ENCODE peak calls at places on chromosomes 1 and 21, in nine cellular contexts. L, K, T, G, N, Z, H, P and X are unnamed samples.

GRCh38 chr1:44830900-44831304 is 12.2 kb downstream of the PTCH2 start:
- DNase-seq in G (peak; percentile 9), T (no peak), N (no peak), H (no peak), K (no peak), L (no peak), Z (no peak), P (no peak), X (no peak)

GRCh38 chr21:37060296-37060695 is 12.6 kb downstream of the PIGP start:
- DNase-seq in G (peak; percentile 57), H (no peak), T (peak; percentile 98), P (no peak), K (peak; percentile 41), L (no peak), Z (peak; percentile 26), N (no peak), X (no peak)

GRCh38 chr1:61132176-61133047 is 50.1 kb downstream of the NFIA start:
- DNase-seq in G (no peak), L (no peak), T (peak; percentile 5), Z (no peak), N (no peak), K (no peak), H (no peak), P (no peak), X (no peak)

GRCh38 chr1:169321539-169321938 is 46.1 kb downstream of the NME7 start:
- DNase-seq in P (no peak), N (no peak), T (peak; percentile 76), Z (no peak), K (no peak), H (no peak), G (no peak), L (no peak), X (no peak)

GRCh38 chr1:237386362-237387143 is 344.6 kb downstream of the RYR2 start:
- DNase-seq in H (no peak), L (no peak), Z (peak; percentile 49), G (no peak), P (no peak), K (no peak), T (peak; percentile 32), N (no peak), X (no peak)

GRCh38 chr21:20016431-20017005 is 981.7 kb upstream of the NCAM2 start:
- DNase-seq in H (no peak), L (no peak), Z (no peak), P (no peak), K (no peak), N (no peak), T (no peak), G (no peak), X (no peak)

GRCh38 chr1:160361199-160361598 is 5.7 kb upstream of the NHLH1 start:
- DNase-seq in Z (no peak), K (no peak), T (no peak), P (no peak), H (no peak), N (no peak), G (no peak), L (no peak), X (no peak)

GRCh38 chr21:43917515-43918384 is 52.7 kb downstream of the AGPAT3 start:
- DNase-seq in K (peak; percentile 37), N (no peak), T (no peak), H (no peak), Z (no peak), L (no peak), P (no peak), G (no peak), X (no peak)

GRCh38 chr1:64343105-64343960 is 126.6 kb upstream of the CACHD1 start:
- DNase-seq in K (no peak), G (no peak), T (peak; percentile 36), N (no peak), P (no peak), H (no peak), L (no peak), Z (no peak), X (no peak)

GRCh38 chr1:226736908-226737818 is 1.9 kb downstream of the ITPKB start:
- DNase-seq in G (peak; percentile 55), Z (peak; percentile 83), L (no peak), T (peak; percentile 23), K (peak; percentile 74), N (peak; percentile 39), H (peak; percentile 58), P (peak; percentile 73), X (peak; percentile 68)

GRCh38 chr1:1069061-1069710 is 4.9 kb downstream of the RNF223 start:
- DNase-seq in L (no peak), H (peak; percentile 82), N (peak; percentile 52), G (peak; percentile 64), P (peak; percentile 90), Z (peak; percentile 85), K (peak; percentile 91), T (peak; percentile 40), X (peak; percentile 18)

GRCh38 chr21:44487831-44488230 is 32.5 kb downstream of the LRRC3 start:
- DNase-seq in L (no peak), N (no peak), Z (peak; percentile 36), K (no peak), H (no peak), P (peak; percentile 27), G (no peak), T (peak; percentile 19), X (no peak)

GRCh38 chr1:147211577-147211976 is 13.6 kb downstream of the FMO5 start:
- DNase-seq in L (no peak), P (no peak), T (no peak), G (no peak), N (no peak), H (no peak), Z (no peak), K (no peak), X (no peak)

GRCh38 chr1:93087532-93087931 is 8.4 kb downstream of the MTF2 start:
- DNase-seq in N (no peak), T (no peak), K (no peak), H (no peak), P (no peak), L (no peak), Z (no peak), G (no peak), X (no peak)

GRCh38 chr1:231923461-231924132 is 297.0 kb downstream of the DISC1 start:
- DNase-seq in L (no peak), Z (no peak), K (no peak), H (no peak), T (peak; percentile 47), P (no peak), N (no peak), G (no peak), X (no peak)

GRCh38 chr1:231926340-231926739 is 299.8 kb downstream of the DISC1 start:
- DNase-seq in H (no peak), K (no peak), N (no peak), L (no peak), G (no peak), T (no peak), P (no peak), Z (no peak), X (no peak)

GRCh38 chr1:231925864-231926263 is 299.3 kb downstream of the DISC1 start:
- DNase-seq in T (no peak), K (no peak), G (no peak), H (no peak), P (no peak), Z (no peak), L (no peak), N (no peak), X (no peak)

GRCh38 chr1:231921951-231922350 is 295.4 kb downstream of the DISC1 start:
- DNase-seq in N (no peak), P (no peak), T (no peak), G (no peak), L (no peak), Z (no peak), K (no peak), H (no peak), X (no peak)

DNA sequence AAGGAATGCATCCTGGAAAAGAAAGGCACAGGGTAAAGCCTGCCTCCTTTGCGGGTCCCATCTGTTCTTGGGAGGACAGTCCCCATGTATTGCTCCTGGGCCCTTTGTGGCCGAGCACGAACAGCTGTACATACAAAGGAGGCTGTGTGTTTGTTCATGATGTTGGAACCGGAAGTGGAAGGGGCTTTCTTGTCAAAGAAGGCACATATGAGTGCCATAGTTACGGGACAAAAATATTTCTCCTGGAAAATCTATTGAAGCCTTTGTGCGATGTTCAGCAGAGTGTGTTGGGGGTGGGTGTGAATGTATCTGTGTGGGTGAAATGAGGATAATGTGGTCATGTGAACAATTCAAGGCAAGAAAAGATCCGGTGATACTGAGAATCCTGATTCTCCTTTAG is 297.6 kb downstream of the DISC1 start:
- DNase-seq in K (no peak), T (no peak), Z (no peak), H (no peak), L (no peak), G (no peak), P (no peak), N (no peak), X (peak; percentile 7)
- H3K27ac ChIP-seq in K (no peak overlapping the region), T (no peak overlapping the region), Z (no peak overlapping the region), H (no peak overlapping the region), L (no peak overlapping the region), G (peak overlapping the region; percentile 47), P (no peak overlapping the region), N (peak overlapping the region; percentile 61), X (peak overlapping the region; percentile 38)

GRCh38 chr21:33976980-33977720 is 61.5 kb upstream of the ATP5PO start:
- DNase-seq in Z (no peak), K (no peak), N (no peak), L (no peak), G (no peak), T (no peak), H (no peak), P (no peak), X (no peak)
- H3K27ac ChIP-seq in Z (peak overlapping the region; percentile 67), K (no peak overlapping the region), N (peak overlapping the region; percentile 80), L (peak overlapping the region; percentile 78), G (peak overlapping the region; percentile 84), T (peak overlapping the region; percentile 89), H (peak overlapping the region; percentile 66), P (peak overlapping the region; percentile 75), X (no peak overlapping the region)

DNA sequence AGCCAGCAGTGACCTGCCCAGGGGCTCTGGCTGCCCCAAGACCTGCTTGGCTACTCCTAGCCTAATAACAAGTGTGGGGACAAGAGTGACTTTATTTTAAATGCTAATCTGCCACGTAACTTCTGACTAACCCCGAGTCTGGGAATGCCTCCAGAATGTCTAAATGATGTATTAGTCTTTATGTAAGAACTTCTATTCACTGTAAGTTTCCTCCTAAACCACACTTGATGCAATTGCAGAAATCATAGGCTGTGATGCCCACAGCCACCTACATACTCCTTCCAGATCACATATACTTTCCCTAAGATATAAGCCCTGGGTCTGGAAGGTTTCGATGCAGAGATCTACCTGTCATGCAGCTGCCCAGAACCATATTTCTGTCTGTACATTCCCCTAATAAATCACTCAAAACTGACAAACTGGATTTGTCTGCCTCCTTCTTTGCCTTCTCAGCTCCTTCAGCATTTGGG is 5.9 kb upstream of the VPS45 start:
- DNase-seq in H (no peak), T (peak; percentile 97), G (no peak), K (no peak), P (no peak), Z (no peak), N (no peak), L (peak; percentile 22), X (no peak)
- H3K27ac ChIP-seq in H (no peak overlapping the region), T (peak overlapping the region; percentile 44), G (no peak overlapping the region), K (no peak overlapping the region), P (no peak overlapping the region), Z (no peak overlapping the region), N (peak overlapping the region; percentile 29), L (peak overlapping the region; percentile 63), X (no peak overlapping the region)

DNA sequence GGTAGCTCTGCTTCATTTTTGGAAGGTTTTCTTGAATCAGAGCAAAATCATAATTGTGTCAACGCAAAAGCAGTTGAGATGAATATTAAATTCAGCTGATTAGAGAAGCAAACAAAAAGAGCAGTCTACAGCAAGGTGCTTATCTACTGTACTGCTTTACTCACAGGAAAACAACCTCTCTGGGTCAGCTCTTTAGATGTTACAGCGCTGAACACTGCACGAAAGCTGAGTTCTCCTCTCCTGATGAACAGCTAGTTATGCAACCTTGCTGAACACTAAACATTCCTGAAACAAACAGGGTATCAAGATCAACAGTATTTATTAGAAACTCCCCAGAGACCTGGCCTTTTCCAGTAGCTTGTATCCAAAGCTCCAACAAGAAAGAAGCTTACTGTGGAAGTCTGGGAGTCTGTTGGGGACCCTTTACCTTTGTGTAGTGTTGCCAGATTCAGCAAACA is 41.3 kb downstream of the TBCE start:
- DNase-seq in T (no peak), G (no peak), Z (no peak), K (no peak), P (no peak), L (no peak), H (no peak), N (no peak), X (no peak)
- H3K27ac ChIP-seq in T (no peak overlapping the region), G (no peak overlapping the region), Z (no peak overlapping the region), K (no peak overlapping the region), P (no peak overlapping the region), L (no peak overlapping the region), H (no peak overlapping the region), N (no peak overlapping the region), X (no peak overlapping the region)